ENCODE peak calls at places on chromosome 1, in eight cellular contexts. Z, U, P, Y, D, R, B and A are unnamed samples.

GRCh38 chr1:180133193-180133592 is 21.5 kb upstream of the QSOX1 start:
- DNase-seq in Z (no peak), U (no peak), P (no peak), Y (no peak), D (no peak), R (no peak), B (no peak), A (no peak)

GRCh38 chr1:98749152-98749756 is 87.7 kb downstream of the SNX7 start:
- DNase-seq in Z (no peak), U (no peak), P (no peak), Y (peak; percentile 6), D (no peak), R (no peak), B (peak; percentile 39), A (no peak)

GRCh38 chr1:154943649-154944421 is 7.3 kb upstream of the PMVK start:
- DNase-seq in Z (no peak), U (no peak), P (peak; percentile 62), Y (no peak), D (peak; percentile 56), R (peak; percentile 53), B (peak; percentile 31), A (no peak)

GRCh38 chr1:63326106-63326472 is 3.7 kb downstream of the FOXD3 start:
- DNase-seq in Z (no peak), U (no peak), P (no peak), Y (no peak), D (no peak), R (no peak), B (peak; percentile 12), A (no peak)

GRCh38 chr1:169933999-169934725 is 40.5 kb upstream of the SCYL3 start:
- DNase-seq in Z (no peak), U (no peak), P (peak; percentile 75), Y (peak; percentile 55), D (no peak), R (no peak), B (peak; percentile 33), A (no peak)

GRCh38 chr1:27940297-27940696 is 5.5 kb downstream of the SMPDL3B start:
- DNase-seq in Z (peak; percentile 57), U (no peak), P (peak; percentile 61), Y (no peak), D (peak; percentile 51), R (peak; percentile 37), B (peak; percentile 31), A (no peak)

GRCh38 chr1:26378088-26378878 is 5.7 kb upstream of the ZNF683 start:
- DNase-seq in Z (no peak), U (no peak), P (peak; percentile 38), Y (peak; percentile 99), D (peak; percentile 86), R (no peak), B (peak; percentile 99), A (no peak)

GRCh38 chr1:19365711-19366110 is 53.6 kb downstream of the SLC66A1 start:
- DNase-seq in Z (no peak), U (no peak), P (no peak), Y (no peak), D (no peak), R (no peak), B (no peak), A (no peak)

GRCh38 chr1:13430495-13430894 is 20.2 kb downstream of the PRAMEF20 start:
- DNase-seq in Z (no peak), U (no peak), P (no peak), Y (no peak), D (no peak), R (no peak), B (no peak), A (no peak)

DNA sequence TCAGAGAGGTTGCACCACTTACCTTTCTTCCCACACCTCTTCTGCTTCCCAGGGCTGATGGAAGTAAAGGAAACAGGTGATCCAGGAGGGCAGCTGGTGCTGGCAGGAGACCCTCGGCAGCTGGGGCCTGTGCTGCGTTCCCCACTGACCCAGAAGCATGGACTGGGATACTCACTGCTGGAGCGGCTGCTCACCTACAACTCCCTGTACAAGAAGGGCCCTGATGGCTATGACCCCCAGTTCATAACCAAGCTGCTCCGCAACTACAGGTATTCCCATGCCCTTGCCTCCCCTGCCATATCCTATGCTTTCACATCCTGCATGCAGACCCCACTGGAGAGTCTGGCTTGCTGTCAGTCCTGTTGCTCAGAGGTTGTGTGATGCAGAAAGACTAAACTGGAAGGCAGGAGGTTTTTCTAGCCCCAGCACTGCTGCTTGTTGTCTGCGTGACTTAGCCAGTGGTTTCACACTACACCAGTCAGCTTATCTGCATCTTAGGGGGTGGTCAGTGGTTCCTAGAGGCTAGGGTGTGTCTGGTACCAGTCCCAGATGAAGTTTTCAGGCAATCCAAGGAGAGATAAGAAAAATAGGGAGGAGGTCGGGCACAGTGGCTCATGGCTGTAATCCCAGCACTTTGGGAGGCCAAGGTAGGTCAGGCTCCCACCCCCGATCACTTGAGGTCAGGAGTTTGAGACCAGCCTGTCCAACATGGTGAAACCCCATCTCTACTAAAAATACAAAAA is 10.2 kb downstream of the RHOC start:
- DNase-seq in Z (no peak), U (no peak), P (no peak), Y (no peak), D (no peak), R (no peak), B (no peak), A (no peak)
- H3K27ac ChIP-seq in Z (peak overlapping the region; percentile 99), U (no peak overlapping the region), P (no peak overlapping the region), Y (no peak overlapping the region), D (no peak overlapping the region), R (no peak overlapping the region), B (no peak overlapping the region), A (no peak overlapping the region)

DNA sequence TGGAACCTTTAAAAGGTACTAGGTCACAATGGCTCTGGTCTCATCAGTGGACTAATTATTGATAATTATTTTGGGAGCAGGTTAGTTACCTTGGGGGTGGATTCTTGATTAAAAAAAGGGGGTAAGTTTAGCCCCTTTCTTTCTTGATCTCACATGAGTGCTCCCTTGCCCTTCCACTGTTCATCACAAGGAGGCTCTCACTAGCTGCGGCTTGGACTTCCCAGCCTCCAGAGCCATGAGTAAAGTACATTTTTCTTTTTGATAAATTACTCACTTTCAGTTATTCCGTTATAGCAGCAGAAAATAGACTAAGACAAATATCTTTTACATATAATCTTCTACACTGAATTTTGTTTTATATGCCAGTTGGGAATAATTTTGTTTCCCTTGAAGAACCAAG is 254.8 kb upstream of the DEPDC1 start:
- DNase-seq in Z (no peak), U (no peak), P (no peak), Y (no peak), D (no peak), R (no peak), B (no peak), A (no peak)
- TF ChIP-seq CTCF in Z (no peak), U (no peak), P (no peak), Y (no peak), D (no peak), R (no peak), B (no peak), A (no peak)

GRCh38 chr1:5896706-5897105 is 95.5 kb downstream of the NPHP4 start:
- DNase-seq in Z (no peak), U (no peak), P (no peak), Y (no peak), D (no peak), R (no peak), B (no peak), A (no peak)
- H3K4me3 ChIP-seq in Z (no peak overlapping the region), U (no peak overlapping the region), P (no peak overlapping the region), Y (no peak overlapping the region), D (no peak overlapping the region), R (no peak overlapping the region), B (no peak overlapping the region), A (no peak overlapping the region)

GRCh38 chr1:183646780-183647179 is 6.3 kb downstream of the APOBEC4 start:
- DNase-seq in Z (no peak), U (no peak), P (no peak), Y (no peak), D (no peak), R (no peak), B (no peak), A (no peak)
- H3K27ac ChIP-seq in Z (no peak overlapping the region), U (no peak overlapping the region), P (no peak overlapping the region), Y (no peak overlapping the region), D (no peak overlapping the region), R (no peak overlapping the region), B (no peak overlapping the region), A (no peak overlapping the region)